ENCODE peak calls at places on chromosomes 2 and 18, in eight cellular contexts. E is cardiac muscle cell, U is foreskin fibroblast, W is adrenal gland, S is fibroblast of villous mesenchyme, K is kidney, Y is AG10803, D is type B pancreatic cell. B is an unnamed sample.

GRCh38 chr2:239327536-239328305 is 73.1 kb downstream of the HDAC4 start:
- DNase-seq in E (no peak), U (peak), W (peak), S (no peak), K (no peak), Y (peak), D (peak), B (no peak)

GRCh38 chr2:241603686-241604085 is 33.3 kb downstream of the THAP4 start:
- DNase-seq in E (no peak), U (no peak), W (no peak), S (no peak), K (no peak), Y (no peak), D (no peak), B (no peak)

GRCh38 chr2:109242222-109242653 is 113.2 kb downstream of the SH3RF3 start:
- DNase-seq in E (no peak), U (no peak), W (peak), S (no peak), K (no peak), Y (peak), D (no peak), B (no peak)

GRCh38 chr18:74173434-74173750 is 25.1 kb downstream of the TIMM21 start:
- DNase-seq in E (no peak), U (no peak), W (no peak), S (no peak), K (no peak), Y (no peak), D (no peak), B (no peak)

GRCh38 chr2:239589855-239590254 is 189.0 kb upstream of the HDAC4 start:
- DNase-seq in E (no peak), U (no peak), W (no peak), S (no peak), K (peak), Y (no peak), D (no peak), B (no peak)

GRCh38 chr2:232890896-232891601 is 21.0 kb downstream of the SNORC start:
- DNase-seq in E (peak), U (peak), W (peak), S (no peak), K (peak), Y (no peak), D (peak), B (no peak)

GRCh38 chr2:134268265-134268664 is 14.4 kb downstream of the MGAT5 start:
- DNase-seq in E (no peak), U (no peak), W (peak), S (no peak), K (no peak), Y (no peak), D (no peak), B (no peak)

GRCh38 chr2:242052421-242052820 is 182.9 kb downstream of the RTP5 start:
- DNase-seq in E (no peak), U (no peak), W (no peak), S (no peak), K (no peak), Y (no peak), D (no peak), B (no peak)

GRCh38 chr2:40218679-40219078 is 233.2 kb downstream of the SLC8A1 start:
- DNase-seq in E (peak), U (peak), W (peak), S (no peak), K (peak), Y (no peak), D (no peak), B (no peak)

GRCh38 chr2:125280276-125280675 is 1255.2 kb downstream of the CNTNAP5 start:
- DNase-seq in E (no peak), U (no peak), W (no peak), S (no peak), K (no peak), Y (no peak), D (no peak), B (no peak)

GRCh38 chr2:26396734-26397298 is 4.9 kb upstream of the DRC1 start:
- DNase-seq in E (no peak), U (no peak), W (no peak), S (no peak), K (no peak), Y (no peak), D (no peak), B (no peak)

GRCh38 chr18:21704603-21705364 is at the start of gene ABHD3:
- DNase-seq in E (peak), U (peak), W (peak), S (peak), K (peak), Y (peak), D (peak), B (peak)

GRCh38 chr2:175207741-175208438 is 26.4 kb upstream of the ATP5MC3 start:
- DNase-seq in E (peak), U (peak), W (no peak), S (no peak), K (no peak), Y (peak), D (no peak), B (no peak)

GRCh38 chr18:61893971-61894750 is 1.4 kb upstream of the RNF152 start:
- DNase-seq in E (peak), U (peak), W (peak), S (peak), K (peak), Y (peak), D (peak), B (peak)

GRCh38 chr2:59182249-59182648 is 941.1 kb upstream of the FANCL start:
- DNase-seq in E (no peak), U (peak), W (no peak), S (peak), K (no peak), Y (peak), D (no peak), B (peak)

GRCh38 chr2:15159751-15160177 is 401.4 kb downstream of the NBAS start:
- DNase-seq in E (peak), U (peak), W (no peak), S (peak), K (no peak), Y (peak), D (no peak), B (peak)

GRCh38 chr18:63267990-63268721 is 51.4 kb downstream of the BCL2 start:
- DNase-seq in E (peak), U (no peak), W (no peak), S (no peak), K (no peak), Y (peak), D (no peak), B (no peak)

GRCh38 chr2:50018938-50019337 is 864.6 kb upstream of the FSHR start:
- DNase-seq in E (no peak), U (no peak), W (no peak), S (no peak), K (no peak), Y (no peak), D (no peak), B (no peak)

GRCh38 chr2:12797815-12798214 is 81.1 kb downstream of the TRIB2 start:
- DNase-seq in E (peak), U (peak), W (no peak), S (no peak), K (no peak), Y (peak), D (no peak), B (no peak)

GRCh38 chr2:210955591-210955990 is 399.2 kb downstream of the CPS1 start:
- DNase-seq in E (peak), U (no peak), W (no peak), S (no peak), K (no peak), Y (no peak), D (no peak), B (no peak)

GRCh38 chr2:24971300-24971549 is 530 bp downstream of the DNAJC27 start:
- DNase-seq in E (no peak), U (no peak), W (peak), S (no peak), K (no peak), Y (no peak), D (no peak), B (no peak)

GRCh38 chr18:71865888-71866287 is 678.3 kb downstream of the CBLN2 start:
- DNase-seq in E (no peak), U (no peak), W (no peak), S (no peak), K (no peak), Y (no peak), D (no peak), B (no peak)

GRCh38 chr2:105857076-105857740 is 112.5 kb downstream of the NCK2 start:
- DNase-seq in E (no peak), U (no peak), W (no peak), S (no peak), K (no peak), Y (no peak), D (no peak), B (no peak)

GRCh38 chr18:57859314-57859713 is 56.2 kb upstream of the ATP8B1 start:
- DNase-seq in E (peak), U (peak), W (no peak), S (peak), K (no peak), Y (no peak), D (no peak), B (no peak)

GRCh38 chr18:55470826-55471225 is 117.2 kb downstream of the TCF4 start:
- DNase-seq in E (no peak), U (no peak), W (no peak), S (no peak), K (no peak), Y (no peak), D (no peak), B (no peak)

GRCh38 chr2:49770919-49771318 is 616.6 kb upstream of the FSHR start:
- DNase-seq in E (peak), U (peak), W (peak), S (no peak), K (no peak), Y (no peak), D (no peak), B (peak)

GRCh38 chr2:69007603-69008002 is 5.4 kb upstream of the ANTXR1 start:
- DNase-seq in E (no peak), U (no peak), W (no peak), S (no peak), K (no peak), Y (no peak), D (no peak), B (no peak)

GRCh38 chr18:80193701-80194100 is 53.6 kb downstream of the PARD6G start:
- DNase-seq in E (no peak), U (no peak), W (no peak), S (no peak), K (no peak), Y (no peak), D (peak), B (no peak)

GRCh38 chr2:160305081-160305750 is 105.1 kb upstream of the ITGB6 start:
- DNase-seq in E (peak), U (peak), W (no peak), S (peak), K (no peak), Y (peak), D (no peak), B (no peak)

GRCh38 chr18:75208836-75209128 is 157 bp downstream of the PTGR3 start:
- DNase-seq in E (no peak), U (no peak), W (peak), S (no peak), K (no peak), Y (no peak), D (no peak), B (no peak)

GRCh38 chr2:99821572-99822369 is 320.6 kb downstream of the AFF3 start:
- DNase-seq in E (peak), U (peak), W (no peak), S (peak), K (no peak), Y (peak), D (no peak), B (no peak)

GRCh38 chr18:55265916-55266488 is 306.7 kb upstream of the CCDC68 start:
- DNase-seq in E (peak), U (peak), W (no peak), S (peak), K (no peak), Y (no peak), D (no peak), B (no peak)

GRCh38 chr2:7929276-7929675 is 752.6 kb upstream of the ID2 start:
- DNase-seq in E (no peak), U (no peak), W (no peak), S (no peak), K (no peak), Y (no peak), D (no peak), B (no peak)

GRCh38 chr2:186889291-186889886 is 40.4 kb upstream of the ZSWIM2 start:
- DNase-seq in E (peak), U (peak), W (no peak), S (peak), K (no peak), Y (peak), D (no peak), B (no peak)

GRCh38 chr2:88668862-88669261 is 22.6 kb upstream of the RPIA start:
- DNase-seq in E (no peak), U (no peak), W (no peak), S (no peak), K (no peak), Y (no peak), D (no peak), B (no peak)
- TF ChIP-seq CTCF in E (no peak), U (no peak), W (no peak), S (no peak), K (no peak), Y (no peak), D (no peak), B (no peak)

GRCh38 chr2:202638710-202639109 is 3.9 kb downstream of the FAM117B start:
- DNase-seq in E (no peak), U (no peak), W (no peak), S (no peak), K (no peak), Y (no peak), D (no peak), B (no peak)

GRCh38 chr2:202632682-202633081 is 2.1 kb upstream of the FAM117B start:
- DNase-seq in E (peak), U (no peak), W (peak), S (no peak), K (no peak), Y (no peak), D (no peak), B (no peak)

GRCh38 chr2:202635441-202636296 is 900 bp downstream of the FAM117B start:
- DNase-seq in E (peak), U (peak), W (peak), S (peak), K (peak), Y (peak), D (peak), B (peak)

GRCh38 chr2:202633470-202633869 is 1.3 kb upstream of the FAM117B start:
- DNase-seq in E (no peak), U (no peak), W (no peak), S (no peak), K (no peak), Y (no peak), D (no peak), B (no peak)

GRCh38 chr2:202634556-202635440 is at the start of gene FAM117B:
- DNase-seq in E (peak), U (peak), W (peak), S (peak), K (peak), Y (peak), D (peak), B (peak)
- TF ChIP-seq CTCF in E (peak), U (peak), W (no peak), S (no peak), K (no peak), Y (no peak), D (no peak), B (no peak)

DNA sequence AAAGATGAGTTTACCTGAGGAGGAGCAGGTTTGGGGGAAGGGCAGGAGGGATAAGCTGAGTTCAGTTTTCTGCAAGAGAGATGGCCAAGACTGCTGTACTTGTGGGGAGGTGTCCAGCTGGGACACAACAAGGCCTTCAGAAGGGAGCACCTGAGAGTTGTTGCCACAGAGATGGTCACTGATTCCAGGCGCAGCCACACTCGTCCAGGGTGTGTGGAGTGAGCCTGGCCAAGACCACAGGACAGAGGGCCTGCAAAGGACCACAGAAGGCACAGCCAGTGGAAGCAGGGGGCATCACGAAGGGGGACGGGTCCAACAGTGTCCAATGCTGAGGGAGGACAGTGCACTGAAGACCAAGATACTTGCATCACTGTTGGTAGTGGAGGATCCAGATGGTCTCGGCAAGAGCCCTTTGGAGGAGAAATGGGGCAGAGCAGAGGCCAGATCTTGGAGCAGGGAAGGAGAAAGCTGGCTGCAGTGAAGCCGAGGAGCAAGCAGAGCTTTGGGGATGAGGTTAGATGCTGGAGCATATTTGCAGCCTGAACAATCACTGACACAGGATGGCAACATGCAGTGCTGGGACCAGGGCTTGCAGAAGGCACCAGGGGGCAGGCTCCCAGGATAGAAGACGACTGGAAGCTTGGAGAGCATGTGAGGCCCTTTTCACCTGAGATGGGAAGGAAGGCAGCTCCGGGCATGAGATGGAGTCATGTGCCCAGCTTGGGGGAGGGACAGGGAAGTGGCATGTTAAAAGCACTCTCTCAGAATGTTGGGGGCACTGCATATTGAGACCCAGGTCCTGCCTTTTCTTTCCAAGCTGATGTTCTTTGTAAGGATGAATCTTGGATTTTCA is 214.0 kb downstream of the CYP26B1 start:
- DNase-seq in E (peak), U (peak), W (no peak), S (peak), K (no peak), Y (peak), D (peak), B (no peak)
- TF ChIP-seq CTCF in E (peak), U (peak), W (no peak), S (peak), K (no peak), Y (peak), D (peak), B (no peak)

GRCh38 chr2:42794271-42795046 is 2.1 kb upstream of the HAAO start:
- DNase-seq in E (peak), U (peak), W (no peak), S (peak), K (no peak), Y (peak), D (no peak), B (peak)
- TF ChIP-seq CTCF in E (peak), U (peak), W (no peak), S (peak), K (peak), Y (peak), D (peak), B (no peak)

GRCh38 chr2:164721425-164721824 is 100.1 kb upstream of the GRB14 start:
- DNase-seq in E (no peak), U (no peak), W (no peak), S (no peak), K (no peak), Y (no peak), D (no peak), B (no peak)

GRCh38 chr2:164714471-164714870 is 93.2 kb upstream of the GRB14 start:
- DNase-seq in E (no peak), U (no peak), W (no peak), S (no peak), K (no peak), Y (no peak), D (no peak), B (no peak)

GRCh38 chr2:164719996-164720941 is 99.0 kb upstream of the GRB14 start:
- DNase-seq in E (peak), U (peak), W (no peak), S (peak), K (no peak), Y (peak), D (no peak), B (no peak)

GRCh38 chr2:164711246-164712138 is 90.2 kb upstream of the GRB14 start:
- DNase-seq in E (no peak), U (no peak), W (no peak), S (no peak), K (no peak), Y (no peak), D (no peak), B (no peak)

GRCh38 chr2:164717000-164717597 is 95.8 kb upstream of the GRB14 start:
- DNase-seq in E (peak), U (peak), W (no peak), S (peak), K (no peak), Y (peak), D (no peak), B (no peak)
- TF ChIP-seq CTCF in E (peak), U (peak), W (peak), S (peak), K (peak), Y (peak), D (peak), B (peak)